ENCODE peak calls at places on chromosomes 6 and 20, in nine cellular contexts. One of them, this sample, is unnamed.

GRCh38 chr20:19908586-19908985 is 108.6 kb upstream of the NAA20 start:
- DNase-seq in activated naive CD4-positive, alpha-beta T cell: no peak
- DNase-seq in NCI-H460: no peak
- DNase-seq in kidney: no peak
- DNase-seq in iPS-NIHi11: no peak
- DNase-seq in upper lobe of right lung: no peak
- DNase-seq in epithelial cell of proximal tubule: no peak
- DNase-seq in GM23248: no peak
- DNase-seq in hippocampal formation: no peak
- DNase-seq in this sample: no peak

GRCh38 chr6:130946076-130946475 is 117.0 kb downstream of the EPB41L2 start:
- DNase-seq in activated naive CD4-positive, alpha-beta T cell: no peak
- DNase-seq in NCI-H460: no peak
- DNase-seq in kidney: no peak
- DNase-seq in iPS-NIHi11: no peak
- DNase-seq in upper lobe of right lung: no peak
- DNase-seq in epithelial cell of proximal tubule: no peak
- DNase-seq in GM23248: peak
- DNase-seq in hippocampal formation: no peak
- DNase-seq in this sample: no peak

GRCh38 chr6:82083646-82084045 is 163.9 kb downstream of the IBTK start:
- DNase-seq in activated naive CD4-positive, alpha-beta T cell: no peak
- DNase-seq in NCI-H460: no peak
- DNase-seq in kidney: no peak
- DNase-seq in iPS-NIHi11: no peak
- DNase-seq in upper lobe of right lung: no peak
- DNase-seq in epithelial cell of proximal tubule: no peak
- DNase-seq in GM23248: no peak
- DNase-seq in hippocampal formation: no peak
- DNase-seq in this sample: no peak

GRCh38 chr6:47203266-47203967 is 106.3 kb downstream of the TNFRSF21 start:
- DNase-seq in activated naive CD4-positive, alpha-beta T cell: no peak
- DNase-seq in NCI-H460: no peak
- DNase-seq in kidney: no peak
- DNase-seq in iPS-NIHi11: no peak
- DNase-seq in upper lobe of right lung: no peak
- DNase-seq in epithelial cell of proximal tubule: no peak
- DNase-seq in GM23248: no peak
- DNase-seq in hippocampal formation: no peak
- DNase-seq in this sample: no peak

GRCh38 chr20:57785720-57786119 is 75.9 kb upstream of the PMEPA1 start:
- DNase-seq in activated naive CD4-positive, alpha-beta T cell: no peak
- DNase-seq in NCI-H460: no peak
- DNase-seq in kidney: no peak
- DNase-seq in iPS-NIHi11: no peak
- DNase-seq in upper lobe of right lung: no peak
- DNase-seq in epithelial cell of proximal tubule: no peak
- DNase-seq in GM23248: peak
- DNase-seq in hippocampal formation: no peak
- DNase-seq in this sample: no peak

GRCh38 chr20:45752747-45753146 is 30.6 kb downstream of the SPINT4 start:
- DNase-seq in activated naive CD4-positive, alpha-beta T cell: no peak
- DNase-seq in NCI-H460: no peak
- DNase-seq in kidney: no peak
- DNase-seq in iPS-NIHi11: no peak
- DNase-seq in upper lobe of right lung: no peak
- DNase-seq in epithelial cell of proximal tubule: no peak
- DNase-seq in GM23248: peak
- DNase-seq in hippocampal formation: no peak
- DNase-seq in this sample: no peak

GRCh38 chr20:18019068-18019467 is 38.6 kb downstream of the OVOL2 start:
- DNase-seq in activated naive CD4-positive, alpha-beta T cell: no peak
- DNase-seq in NCI-H460: no peak
- DNase-seq in kidney: no peak
- DNase-seq in iPS-NIHi11: peak
- DNase-seq in upper lobe of right lung: no peak
- DNase-seq in epithelial cell of proximal tubule: no peak
- DNase-seq in GM23248: peak
- DNase-seq in hippocampal formation: no peak
- DNase-seq in this sample: no peak

GRCh38 chr6:56593801-56594318 is 48.8 kb downstream of the DST start:
- DNase-seq in activated naive CD4-positive, alpha-beta T cell: no peak
- DNase-seq in NCI-H460: no peak
- DNase-seq in kidney: no peak
- DNase-seq in iPS-NIHi11: no peak
- DNase-seq in upper lobe of right lung: no peak
- DNase-seq in epithelial cell of proximal tubule: no peak
- DNase-seq in GM23248: peak
- DNase-seq in hippocampal formation: no peak
- DNase-seq in this sample: no peak

GRCh38 chr6:119856136-119856535 is 506.6 kb upstream of the MAN1A1 start:
- DNase-seq in activated naive CD4-positive, alpha-beta T cell: no peak
- DNase-seq in NCI-H460: no peak
- DNase-seq in kidney: no peak
- DNase-seq in iPS-NIHi11: no peak
- DNase-seq in upper lobe of right lung: no peak
- DNase-seq in epithelial cell of proximal tubule: no peak
- DNase-seq in GM23248: no peak
- DNase-seq in hippocampal formation: no peak
- DNase-seq in this sample: no peak

GRCh38 chr6:36430351-36430750 is 12.3 kb downstream of the PXT1 start:
- DNase-seq in activated naive CD4-positive, alpha-beta T cell: no peak
- DNase-seq in NCI-H460: no peak
- DNase-seq in kidney: no peak
- DNase-seq in iPS-NIHi11: no peak
- DNase-seq in upper lobe of right lung: no peak
- DNase-seq in epithelial cell of proximal tubule: no peak
- DNase-seq in GM23248: no peak
- DNase-seq in hippocampal formation: no peak
- DNase-seq in this sample: no peak

GRCh38 chr6:168785720-168786511 is 344.9 kb downstream of the SMOC2 start:
- DNase-seq in activated naive CD4-positive, alpha-beta T cell: no peak
- DNase-seq in NCI-H460: no peak
- DNase-seq in kidney: no peak
- DNase-seq in iPS-NIHi11: no peak
- DNase-seq in upper lobe of right lung: no peak
- DNase-seq in epithelial cell of proximal tubule: no peak
- DNase-seq in GM23248: no peak
- DNase-seq in hippocampal formation: no peak
- DNase-seq in this sample: no peak

GRCh38 chr6:91669154-91669903 is 1082.5 kb upstream of the MAP3K7 start:
- DNase-seq in activated naive CD4-positive, alpha-beta T cell: no peak
- DNase-seq in NCI-H460: no peak
- DNase-seq in kidney: no peak
- DNase-seq in iPS-NIHi11: no peak
- DNase-seq in upper lobe of right lung: no peak
- DNase-seq in epithelial cell of proximal tubule: no peak
- DNase-seq in GM23248: no peak
- DNase-seq in hippocampal formation: peak
- DNase-seq in this sample: no peak

GRCh38 chr6:34022250-34022872 is 123.5 kb downstream of the GRM4 start:
- DNase-seq in activated naive CD4-positive, alpha-beta T cell: no peak
- DNase-seq in NCI-H460: no peak
- DNase-seq in kidney: peak
- DNase-seq in iPS-NIHi11: no peak
- DNase-seq in upper lobe of right lung: no peak
- DNase-seq in epithelial cell of proximal tubule: no peak
- DNase-seq in GM23248: no peak
- DNase-seq in hippocampal formation: no peak
- DNase-seq in this sample: no peak

GRCh38 chr6:70198825-70199224 is 104.1 kb downstream of the COL9A1 start:
- DNase-seq in activated naive CD4-positive, alpha-beta T cell: no peak
- DNase-seq in NCI-H460: no peak
- DNase-seq in kidney: no peak
- DNase-seq in iPS-NIHi11: no peak
- DNase-seq in upper lobe of right lung: no peak
- DNase-seq in epithelial cell of proximal tubule: no peak
- DNase-seq in GM23248: no peak
- DNase-seq in hippocampal formation: no peak
- DNase-seq in this sample: no peak

GRCh38 chr20:58751956-58752355 is 59.4 kb downstream of the NPEPL1 start:
- DNase-seq in activated naive CD4-positive, alpha-beta T cell: no peak
- DNase-seq in NCI-H460: no peak
- DNase-seq in kidney: no peak
- DNase-seq in iPS-NIHi11: no peak
- DNase-seq in upper lobe of right lung: no peak
- DNase-seq in epithelial cell of proximal tubule: no peak
- DNase-seq in GM23248: no peak
- DNase-seq in hippocampal formation: no peak
- DNase-seq in this sample: no peak

GRCh38 chr6:48067148-48067709 is 43.8 kb downstream of the PTCHD4 start:
- DNase-seq in activated naive CD4-positive, alpha-beta T cell: no peak
- DNase-seq in NCI-H460: no peak
- DNase-seq in kidney: no peak
- DNase-seq in iPS-NIHi11: no peak
- DNase-seq in upper lobe of right lung: no peak
- DNase-seq in epithelial cell of proximal tubule: no peak
- DNase-seq in GM23248: no peak
- DNase-seq in hippocampal formation: no peak
- DNase-seq in this sample: no peak

GRCh38 chr6:9789201-9789600 is 625.7 kb downstream of the TFAP2A start:
- DNase-seq in activated naive CD4-positive, alpha-beta T cell: no peak
- DNase-seq in NCI-H460: no peak
- DNase-seq in kidney: no peak
- DNase-seq in iPS-NIHi11: no peak
- DNase-seq in upper lobe of right lung: no peak
- DNase-seq in epithelial cell of proximal tubule: no peak
- DNase-seq in GM23248: peak
- DNase-seq in hippocampal formation: no peak
- DNase-seq in this sample: no peak

GRCh38 chr6:16338577-16339262 is 100.3 kb downstream of the GMPR start:
- DNase-seq in activated naive CD4-positive, alpha-beta T cell: no peak
- DNase-seq in NCI-H460: peak
- DNase-seq in kidney: peak
- DNase-seq in iPS-NIHi11: peak
- DNase-seq in upper lobe of right lung: peak
- DNase-seq in epithelial cell of proximal tubule: peak
- DNase-seq in GM23248: peak
- DNase-seq in hippocampal formation: peak
- DNase-seq in this sample: no peak

GRCh38 chr6:14968056-14968643 is 277.7 kb upstream of the JARID2 start:
- DNase-seq in activated naive CD4-positive, alpha-beta T cell: no peak
- DNase-seq in NCI-H460: no peak
- DNase-seq in kidney: no peak
- DNase-seq in iPS-NIHi11: no peak
- DNase-seq in upper lobe of right lung: no peak
- DNase-seq in epithelial cell of proximal tubule: no peak
- DNase-seq in GM23248: no peak
- DNase-seq in hippocampal formation: no peak
- DNase-seq in this sample: no peak

GRCh38 chr20:58555078-58555765 is 40.0 kb upstream of the APCDD1L start:
- DNase-seq in activated naive CD4-positive, alpha-beta T cell: no peak
- DNase-seq in NCI-H460: no peak
- DNase-seq in kidney: no peak
- DNase-seq in iPS-NIHi11: no peak
- DNase-seq in upper lobe of right lung: no peak
- DNase-seq in epithelial cell of proximal tubule: peak
- DNase-seq in GM23248: peak
- DNase-seq in hippocampal formation: no peak
- DNase-seq in this sample: no peak

GRCh38 chr20:4513720-4514119 is 208.0 kb upstream of the PRND start:
- DNase-seq in activated naive CD4-positive, alpha-beta T cell: no peak
- DNase-seq in NCI-H460: peak
- DNase-seq in kidney: no peak
- DNase-seq in iPS-NIHi11: no peak
- DNase-seq in upper lobe of right lung: no peak
- DNase-seq in epithelial cell of proximal tubule: peak
- DNase-seq in GM23248: peak
- DNase-seq in hippocampal formation: no peak
- DNase-seq in this sample: no peak

GRCh38 chr6:6619415-6619814 is 30.9 kb downstream of the LY86 start:
- DNase-seq in activated naive CD4-positive, alpha-beta T cell: no peak
- DNase-seq in NCI-H460: no peak
- DNase-seq in kidney: no peak
- DNase-seq in iPS-NIHi11: no peak
- DNase-seq in upper lobe of right lung: no peak
- DNase-seq in epithelial cell of proximal tubule: no peak
- DNase-seq in GM23248: no peak
- DNase-seq in hippocampal formation: no peak
- DNase-seq in this sample: no peak

GRCh38 chr6:31689249-31690110 is 8.6 kb upstream of the LY6G5C start:
- DNase-seq in activated naive CD4-positive, alpha-beta T cell: no peak
- DNase-seq in NCI-H460: no peak
- DNase-seq in kidney: no peak
- DNase-seq in iPS-NIHi11: peak
- DNase-seq in upper lobe of right lung: no peak
- DNase-seq in epithelial cell of proximal tubule: no peak
- DNase-seq in GM23248: peak
- DNase-seq in hippocampal formation: no peak
- DNase-seq in this sample: no peak

GRCh38 chr6:132499757-132500156 is 13.2 kb downstream of the STX7 start:
- DNase-seq in activated naive CD4-positive, alpha-beta T cell: no peak
- DNase-seq in NCI-H460: no peak
- DNase-seq in kidney: no peak
- DNase-seq in iPS-NIHi11: no peak
- DNase-seq in upper lobe of right lung: no peak
- DNase-seq in epithelial cell of proximal tubule: no peak
- DNase-seq in GM23248: no peak
- DNase-seq in hippocampal formation: no peak
- DNase-seq in this sample: no peak